ENCODE peak calls at places on chromosomes 11 and 22, in nine cellular contexts. J is PC-3; C is tibial nerve; N is right lobe of liver; T is aorta; H is CD8-positive, alpha-beta memory T cell; E is IMR-90; M is uterus; G is right cardiac atrium. U is an unnamed sample. For H3K27me3, the result is how much of the 10 kb centered on the place peaks cover.

GRCh38 chr11:117792992-117793391 is 4.0 kb downstream of the DSCAML1 start:
- DNase-seq in J (no peak), C (no peak), N (no peak), T (no peak), H (no peak), E (no peak), M (no peak), G (no peak), U (no peak)

GRCh38 chr11:64892838-64893193 is 14.4 kb upstream of the EHD1 start:
- DNase-seq in J (no peak), C (no peak), N (no peak), T (no peak), H (no peak), E (no peak), M (no peak), G (no peak), U (no peak)

GRCh38 chr11:20112291-20113146 is 47.8 kb downstream of the DBX1 start:
- DNase-seq in J (peak), C (no peak), N (peak), T (peak), H (no peak), E (peak), M (peak), G (peak), U (no peak)

GRCh38 chr11:42237701-42238235 is 778.3 kb upstream of the LRRC4C start:
- DNase-seq in J (peak), C (no peak), N (no peak), T (no peak), H (no peak), E (no peak), M (no peak), G (no peak), U (no peak)

GRCh38 chr11:3375552-3375951 is 3.4 kb downstream of the ZNF195 start:
- DNase-seq in J (no peak), C (no peak), N (no peak), T (no peak), H (no peak), E (no peak), M (no peak), G (no peak), U (no peak)

GRCh38 chr11:69646493-69647201 is 5.7 kb downstream of the CCND1 start:
- DNase-seq in J (no peak), C (no peak), N (peak), T (peak), H (no peak), E (no peak), M (no peak), G (no peak), U (no peak)

GRCh38 chr11:67698247-67698646 is 23.8 kb upstream of the ALDH3B2 start:
- DNase-seq in J (no peak), C (no peak), N (no peak), T (no peak), H (no peak), E (no peak), M (no peak), G (no peak), U (no peak)

GRCh38 chr11:17371614-17372013 is 16.8 kb downstream of the KCNJ11 start:
- DNase-seq in J (no peak), C (no peak), N (no peak), T (no peak), H (no peak), E (peak), M (no peak), G (no peak), U (no peak)

GRCh38 chr11:108092134-108092533 is 29.2 kb upstream of the ACAT1 start:
- DNase-seq in J (no peak), C (no peak), N (no peak), T (no peak), H (no peak), E (no peak), M (no peak), G (no peak), U (no peak)

GRCh38 chr11:35082322-35083180 is 56.4 kb upstream of the CD44 start:
- DNase-seq in J (peak), C (peak), N (peak), T (peak), H (peak), E (peak), M (peak), G (peak), U (peak)

GRCh38 chr11:85627332-85627997 is at the start of gene DLG2:
- DNase-seq in J (peak), C (no peak), N (no peak), T (no peak), H (no peak), E (peak), M (no peak), G (no peak), U (no peak)

GRCh38 chr11:85809881-85810280 is 1.1 kb downstream of the SYTL2 start:
- DNase-seq in J (peak), C (no peak), N (no peak), T (peak), H (peak), E (no peak), M (peak), G (peak), U (no peak)

GRCh38 chr22:28955817-28956216 is 72.4 kb downstream of the ZNRF3 start:
- DNase-seq in J (no peak), C (no peak), N (no peak), T (no peak), H (peak), E (no peak), M (no peak), G (no peak), U (peak)

GRCh38 chr22:20244744-20245576 is 23.2 kb downstream of the RTN4R start:
- DNase-seq in J (no peak), C (no peak), N (no peak), T (no peak), H (peak), E (no peak), M (no peak), G (no peak), U (no peak)

GRCh38 chr11:22341582-22341919 is 3.4 kb downstream of the SLC17A6 start:
- DNase-seq in J (no peak), C (no peak), N (no peak), T (peak), H (no peak), E (no peak), M (no peak), G (no peak), U (no peak)
- H3K27me3 ChIP-seq in J (half or more), C (half or more), N (under half), T (under half), H (under half), E (under half), M (half or more), G (under half), U (under half)

GRCh38 chr22:22150457-22150856 is 94.1 kb upstream of the VPREB1 start:
- DNase-seq in J (no peak), C (no peak), N (no peak), T (no peak), H (no peak), E (no peak), M (no peak), G (no peak), U (no peak)

GRCh38 chr22:22154068-22154467 is 90.5 kb upstream of the VPREB1 start:
- DNase-seq in J (no peak), C (no peak), N (no peak), T (no peak), H (no peak), E (no peak), M (no peak), G (no peak), U (peak)

GRCh38 chr22:22148905-22149304 is 95.7 kb upstream of the VPREB1 start:
- DNase-seq in J (no peak), C (no peak), N (no peak), T (no peak), H (no peak), E (no peak), M (no peak), G (no peak), U (no peak)

GRCh38 chr22:22155607-22156006 is 89.0 kb upstream of the VPREB1 start:
- DNase-seq in J (no peak), C (no peak), N (no peak), T (no peak), H (no peak), E (no peak), M (no peak), G (no peak), U (no peak)

DNA sequence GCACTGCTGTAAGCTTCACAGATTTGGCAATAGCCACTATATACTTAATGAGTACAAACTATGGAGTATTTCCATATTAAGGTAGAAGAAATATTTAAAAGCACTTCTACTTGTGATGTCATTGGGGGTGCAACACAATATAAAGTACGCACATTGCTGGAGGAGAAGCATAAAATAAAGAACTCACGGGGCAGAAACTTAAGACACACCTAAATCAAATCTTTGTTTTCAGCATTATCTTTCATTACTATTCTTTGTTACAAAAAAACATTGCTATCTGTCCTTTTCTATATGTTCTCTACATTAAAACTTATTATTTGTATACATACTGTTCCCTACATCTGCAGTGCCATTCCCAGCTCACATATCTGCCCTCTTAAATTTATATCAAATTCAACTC is 93.3 kb upstream of the VPREB1 start:
- DNase-seq in J (no peak), C (no peak), N (no peak), T (no peak), H (no peak), E (no peak), M (no peak), G (no peak), U (no peak)
- H3K27me3 ChIP-seq in J (half or more), C (under half), N (under half), T (under half), H (under half), E (under half), M (under half), G (under half), U (under half)

DNA sequence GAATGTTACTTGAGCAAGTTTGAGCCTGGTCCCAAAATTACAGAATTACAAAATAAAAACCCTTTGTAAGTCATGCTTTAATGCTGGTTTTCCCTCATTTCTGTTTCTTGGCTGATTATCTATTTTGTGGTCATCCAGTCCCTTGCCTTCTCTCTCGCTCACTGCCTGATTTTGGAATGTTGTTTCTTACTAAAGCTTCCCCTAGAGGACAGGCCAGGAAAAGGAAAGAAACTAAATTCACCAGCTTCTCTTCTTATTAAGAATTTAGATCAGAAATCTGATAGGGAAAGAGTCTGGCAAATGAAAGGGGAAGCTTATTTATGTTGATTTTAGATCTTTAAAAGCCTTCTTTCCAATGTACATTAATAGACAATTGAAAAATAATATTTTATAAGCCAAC is 16.6 kb upstream of the BDNF start:
- DNase-seq in J (peak), C (no peak), N (no peak), T (no peak), H (no peak), E (peak), M (no peak), G (no peak), U (no peak)
- H3K27me3 ChIP-seq in J (under half), C (half or more), N (under half), T (under half), H (under half), E (under half), M (under half), G (under half), U (under half)

GRCh38 chr11:93323747-93324146 is 6.8 kb upstream of the DEUP1 start:
- DNase-seq in J (no peak), C (no peak), N (no peak), T (no peak), H (no peak), E (no peak), M (no peak), G (no peak), U (no peak)

GRCh38 chr11:93322207-93322606 is 8.3 kb upstream of the DEUP1 start:
- DNase-seq in J (no peak), C (no peak), N (no peak), T (no peak), H (no peak), E (no peak), M (no peak), G (no peak), U (no peak)

DNA sequence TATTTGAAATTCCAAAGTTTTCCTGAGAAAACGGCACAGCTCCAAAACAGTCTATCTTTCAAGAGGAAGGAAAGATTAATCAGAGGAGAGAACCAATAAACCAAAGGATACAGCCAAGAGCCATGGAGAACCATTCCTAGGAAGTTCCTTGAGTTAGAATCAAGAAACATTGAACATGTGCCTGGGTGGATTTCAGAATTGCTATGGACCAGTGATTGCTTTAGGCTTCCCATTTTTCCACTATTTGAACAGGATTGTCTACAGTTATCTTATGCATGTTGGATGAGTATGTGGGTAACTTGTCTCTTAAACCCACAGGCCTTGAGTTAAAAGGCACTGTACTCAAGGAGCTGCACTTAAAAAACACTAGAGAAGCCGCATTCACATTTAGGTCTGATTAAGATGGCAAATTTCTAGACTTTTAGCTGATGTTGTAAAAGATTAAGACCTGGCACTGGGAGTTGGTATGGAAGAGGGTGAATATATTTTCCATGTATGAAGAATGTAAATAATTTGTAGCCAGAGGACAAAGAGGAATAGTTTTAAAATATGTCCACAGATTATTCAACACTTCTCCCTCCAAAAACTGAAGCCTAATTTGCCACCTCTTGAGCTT is 11.2 kb upstream of the DEUP1 start:
- DNase-seq in J (no peak), C (no peak), N (no peak), T (no peak), H (no peak), E (no peak), M (no peak), G (no peak), U (no peak)
- H3K27me3 ChIP-seq in J (under half), C (under half), N (under half), T (under half), H (under half), E (under half), M (under half), G (under half), U (under half)

U was measured in HL-60.